ENCODE peak calls at places on chromosome 9, in five cellular contexts. D, W, G, X and F are unnamed samples.

GRCh38 chr9:124182741-124183140 is 75.0 kb upstream of the NEK6 start:
- DNase-seq in D (no peak), W (no peak), G (no peak), X (no peak), F (no peak)

GRCh38 chr9:77092536-77092935 is 73.1 kb downstream of the FOXB2 start:
- DNase-seq in D (no peak), W (no peak), G (no peak), X (peak), F (peak)

GRCh38 chr9:125867752-125868400 is 120.7 kb downstream of the PBX3 start:
- DNase-seq in D (no peak), W (no peak), G (peak), X (no peak), F (no peak)

GRCh38 chr9:20659474-20659962 is 24.5 kb upstream of the FOCAD start:
- DNase-seq in D (no peak), W (no peak), G (no peak), X (no peak), F (no peak)

GRCh38 chr9:37407468-37407867 is 15.0 kb upstream of the GRHPR start:
- DNase-seq in D (no peak), W (no peak), G (no peak), X (no peak), F (no peak)

GRCh38 chr9:24090566-24090965 is 264.5 kb upstream of the ELAVL2 start:
- DNase-seq in D (no peak), W (no peak), G (no peak), X (no peak), F (no peak)

GRCh38 chr9:38185647-38186371 is 116.8 kb upstream of the SHB start:
- DNase-seq in D (no peak), W (no peak), G (no peak), X (no peak), F (no peak)

GRCh38 chr9:132458432-132458831 is 48.4 kb downstream of the CFAP77 start:
- DNase-seq in D (no peak), W (no peak), G (no peak), X (no peak), F (no peak)

GRCh38 chr9:72271617-72272478 is 93.2 kb downstream of the ZFAND5 start:
- DNase-seq in D (peak), W (peak), G (peak), X (peak), F (peak)

GRCh38 chr9:68949271-68950000 is 64.5 kb downstream of the PRKACG start:
- DNase-seq in D (no peak), W (no peak), G (no peak), X (no peak), F (peak)

GRCh38 chr9:76269789-76270188 is 124.4 kb downstream of the RFK start:
- DNase-seq in D (peak), W (no peak), G (peak), X (no peak), F (no peak)

GRCh38 chr9:97997330-97998276 is 14.5 kb downstream of the ANP32B start:
- DNase-seq in D (no peak), W (no peak), G (no peak), X (no peak), F (no peak)

GRCh38 chr9:37776328-37776727 is 8.5 kb downstream of the EXOSC3 start:
- DNase-seq in D (peak), W (no peak), G (peak), X (no peak), F (no peak)

GRCh38 chr9:112271466-112272098 is 61.8 kb downstream of the PTBP3 start:
- DNase-seq in D (no peak), W (no peak), G (peak), X (no peak), F (no peak)

GRCh38 chr9:1986341-1986740 is 28.8 kb upstream of the SMARCA2 start:
- DNase-seq in D (no peak), W (no peak), G (no peak), X (no peak), F (no peak)

GRCh38 chr9:2919347-2919746 is 75.5 kb upstream of the PUM3 start:
- DNase-seq in D (peak), W (no peak), G (no peak), X (no peak), F (no peak)

DNA sequence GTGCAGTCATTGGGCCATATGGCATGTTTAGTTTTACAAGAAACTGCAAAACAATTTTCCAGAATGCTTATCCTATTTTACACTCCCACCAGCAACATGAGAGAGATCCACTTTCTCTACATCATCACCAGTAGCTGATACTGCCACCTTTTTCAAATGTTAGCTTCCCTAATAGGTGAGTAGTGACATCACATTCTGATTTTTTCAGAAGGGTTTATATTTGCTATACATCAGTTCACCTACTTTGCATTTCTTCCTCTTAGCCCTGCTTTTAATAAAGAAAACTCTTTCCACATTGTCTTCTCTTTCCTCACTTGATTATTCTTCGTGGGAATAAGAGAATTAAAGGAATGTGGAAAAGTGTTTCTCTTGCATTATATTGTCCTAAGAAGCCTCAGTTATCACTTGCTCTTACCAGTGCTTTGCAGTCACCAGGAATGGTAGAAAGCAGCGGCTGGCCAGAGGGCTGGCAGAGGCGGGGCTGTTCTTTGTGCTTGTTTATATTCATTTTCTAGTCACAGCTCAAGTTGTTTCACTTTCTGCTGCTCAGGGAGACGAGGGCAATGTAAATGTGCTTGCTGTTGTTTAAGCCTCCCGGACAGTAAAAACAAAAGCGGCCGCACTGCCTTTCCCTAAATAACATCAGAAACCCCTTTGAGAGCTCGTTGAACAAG is 164.8 kb downstream of the HSD17B3 start:
- DNase-seq in D (peak), W (no peak), G (peak), X (peak), F (peak)
- H3K9ac ChIP-seq in D (peak), W (peak), G (peak), X (no peak), F (no peak)

GRCh38 chr9:22009563-22009867 is 410 bp upstream of the CDKN2B start:
- DNase-seq in D (no peak), W (no peak), G (no peak), X (no peak), F (no peak)
- H3K9ac ChIP-seq in D (peak), W (peak), G (no peak), X (no peak), F (no peak)

DNA sequence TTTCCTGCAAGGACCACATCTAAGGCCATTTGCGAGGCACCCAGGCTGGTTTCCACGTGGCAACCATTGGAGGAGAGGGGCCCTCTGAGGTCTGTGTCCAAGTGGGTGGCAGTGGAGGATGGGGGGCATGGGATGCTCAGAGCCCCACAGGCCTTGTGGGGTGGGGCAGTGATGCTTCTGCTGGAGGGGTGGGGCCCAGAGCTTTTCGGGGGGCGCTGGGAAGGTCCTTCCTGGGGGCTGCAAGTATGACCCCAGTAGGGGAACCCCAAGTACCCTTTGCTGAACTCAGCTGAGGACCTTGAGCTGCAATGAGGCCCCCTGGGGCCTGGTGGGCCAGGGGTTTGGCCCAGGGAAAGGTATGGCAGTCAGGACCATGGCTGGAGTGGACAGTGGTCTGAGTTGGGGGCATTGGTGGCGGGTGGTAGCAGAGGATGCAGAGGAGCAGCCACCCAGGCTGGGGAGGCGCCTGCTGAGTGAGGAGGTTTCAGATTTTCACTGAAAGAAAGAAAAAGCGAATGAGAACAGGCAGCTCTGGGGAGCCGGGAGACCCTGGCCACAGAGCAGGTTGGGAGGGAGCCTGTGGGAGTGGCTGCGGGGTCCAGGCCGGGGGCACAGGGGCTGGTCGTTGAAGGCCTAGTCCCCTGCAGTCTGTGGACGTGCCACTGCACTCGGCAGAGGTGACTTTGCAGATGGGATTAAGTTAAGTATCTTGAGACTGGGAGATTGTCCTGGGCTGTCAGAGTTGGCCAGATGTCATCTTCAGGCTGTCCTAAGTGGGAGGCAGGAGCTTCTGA is 19.2 kb downstream of the WNK2 start:
- DNase-seq in D (no peak), W (no peak), G (no peak), X (no peak), F (no peak)
- H3K9ac ChIP-seq in D (no peak), W (no peak), G (no peak), X (no peak), F (no peak)

GRCh38 chr9:133888048-133888778 is 103.9 kb downstream of the VAV2 start:
- DNase-seq in D (peak), W (no peak), G (no peak), X (peak), F (no peak)
- H3K9ac ChIP-seq in D (peak), W (peak), G (no peak), X (no peak), F (no peak)

GRCh38 chr9:127500399-127500798 is 49.1 kb downstream of the LRSAM1 start:
- DNase-seq in D (no peak), W (no peak), G (no peak), X (no peak), F (no peak)

GRCh38 chr9:127495884-127496555 is 44.7 kb downstream of the LRSAM1 start:
- DNase-seq in D (no peak), W (no peak), G (no peak), X (no peak), F (no peak)

GRCh38 chr9:127498298-127498697 is 47.0 kb downstream of the LRSAM1 start:
- DNase-seq in D (no peak), W (no peak), G (no peak), X (no peak), F (no peak)

GRCh38 chr9:127496974-127497373 is 45.7 kb downstream of the LRSAM1 start:
- DNase-seq in D (no peak), W (no peak), G (no peak), X (no peak), F (no peak)

DNA sequence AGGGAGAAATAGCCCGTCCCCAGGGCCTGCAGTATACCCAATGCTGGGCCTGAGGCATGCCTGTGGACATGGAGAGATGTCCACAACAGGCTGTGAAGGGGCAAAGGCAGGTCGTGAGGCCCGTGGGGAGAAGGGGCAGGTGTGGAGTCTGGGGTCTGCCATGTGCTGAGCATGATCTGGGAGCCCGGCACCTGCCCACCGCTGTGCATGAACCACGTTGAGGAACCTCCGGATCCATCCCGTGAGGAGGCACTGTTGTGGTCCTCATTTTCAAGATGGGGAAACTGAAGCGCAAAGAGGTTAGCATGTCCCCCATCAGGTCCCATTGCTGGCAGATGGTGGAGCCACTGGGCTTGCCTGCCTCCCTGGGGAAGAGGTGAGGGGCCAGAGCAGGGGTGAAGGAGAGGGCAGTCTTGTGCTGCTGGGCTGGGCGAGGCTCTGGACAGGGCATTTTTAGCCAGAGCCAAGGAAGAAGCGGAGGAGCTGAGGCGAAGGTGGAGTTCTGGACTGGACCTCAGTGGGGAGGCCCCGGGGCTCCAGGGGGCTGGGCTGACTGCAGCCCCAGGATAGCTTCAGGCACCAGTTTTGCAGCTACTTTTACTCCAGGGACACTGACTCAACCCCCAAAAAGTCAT is 46.5 kb downstream of the LRSAM1 start:
- DNase-seq in D (no peak), W (no peak), G (no peak), X (no peak), F (no peak)
- H3K9ac ChIP-seq in D (peak), W (no peak), G (no peak), X (no peak), F (no peak)

GRCh38 chr9:92717201-92718085 is 47.2 kb downstream of the BICD2 start:
- DNase-seq in D (no peak), W (no peak), G (no peak), X (no peak), F (no peak)
- H3K9ac ChIP-seq in D (no peak), W (no peak), G (no peak), X (no peak), F (no peak)

GRCh38 chr9:114371986-114372917 is 15.5 kb downstream of the AKNA start:
- DNase-seq in D (peak), W (no peak), G (no peak), X (no peak), F (no peak)
- H3K9ac ChIP-seq in D (no peak), W (no peak), G (no peak), X (no peak), F (no peak)

DNA sequence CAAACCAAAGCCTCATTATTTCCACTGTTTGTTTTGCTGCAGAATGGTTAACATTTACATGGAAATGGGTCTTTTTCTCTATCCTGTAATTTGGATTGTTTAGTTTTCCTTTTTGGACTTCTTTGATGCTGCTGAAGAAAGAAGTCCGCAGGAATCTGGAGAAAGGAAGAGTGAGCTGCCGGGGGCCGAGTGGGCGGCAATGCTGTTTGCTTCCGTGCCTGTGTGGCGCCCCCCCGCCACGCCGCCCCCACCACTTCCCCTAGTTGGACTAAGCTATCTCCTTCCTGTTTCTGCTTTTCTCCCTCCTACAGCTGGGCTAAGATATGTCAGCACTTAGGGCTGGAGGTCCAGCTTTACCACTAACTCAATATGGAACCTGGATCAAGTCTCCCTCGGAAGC is 39.7 kb downstream of the ACTL7B start:
- DNase-seq in D (no peak), W (no peak), G (no peak), X (no peak), F (no peak)
- H3K9ac ChIP-seq in D (no peak), W (no peak), G (no peak), X (no peak), F (no peak)

GRCh38 chr9:22147818-22148573 is 138.9 kb upstream of the CDKN2B start:
- DNase-seq in D (peak), W (no peak), G (peak), X (no peak), F (no peak)
- H3K9ac ChIP-seq in D (peak), W (no peak), G (no peak), X (no peak), F (no peak)